ENCODE peak calls at places on chromosomes 4 and X, in four cellular contexts. X is K562, S is GM12878, P is HepG2. J is an unnamed sample.

GRCh38 chrX:115311666-115312065 is 22.2 kb downstream of the LUZP4 start:
- DNase-seq in X (no peak), S (no peak), P (no peak), J (no peak)

GRCh38 chrX:149849787-149850186 is 31.2 kb upstream of the MAGEA8 start:
- DNase-seq in X (no peak), S (no peak), P (no peak), J (no peak)

GRCh38 chr4:111748157-111748556 is 397.1 kb upstream of the FAM241A start:
- DNase-seq in X (no peak), S (no peak), P (no peak), J (no peak)

GRCh38 chr4:22498866-22499265 is 17.0 kb downstream of the ADGRA3 start:
- DNase-seq in X (no peak), S (no peak), P (no peak), J (no peak)

GRCh38 chr4:23680616-23681518 is 209.0 kb downstream of the PPARGC1A start:
- DNase-seq in X (no peak), S (no peak), P (no peak), J (no peak)

GRCh38 chrX:96002401-96002800 is 682.2 kb upstream of the DIAPH2 start:
- DNase-seq in X (no peak), S (no peak), P (no peak), J (no peak)

GRCh38 chr4:121164291-121164690 is at the start of gene TNIP3:
- DNase-seq in X (no peak), S (no peak), P (no peak), J (no peak)

GRCh38 chr4:92646826-92647225 is 343.1 kb downstream of the GRID2 start:
- DNase-seq in X (no peak), S (no peak), P (no peak), J (no peak)

DNA sequence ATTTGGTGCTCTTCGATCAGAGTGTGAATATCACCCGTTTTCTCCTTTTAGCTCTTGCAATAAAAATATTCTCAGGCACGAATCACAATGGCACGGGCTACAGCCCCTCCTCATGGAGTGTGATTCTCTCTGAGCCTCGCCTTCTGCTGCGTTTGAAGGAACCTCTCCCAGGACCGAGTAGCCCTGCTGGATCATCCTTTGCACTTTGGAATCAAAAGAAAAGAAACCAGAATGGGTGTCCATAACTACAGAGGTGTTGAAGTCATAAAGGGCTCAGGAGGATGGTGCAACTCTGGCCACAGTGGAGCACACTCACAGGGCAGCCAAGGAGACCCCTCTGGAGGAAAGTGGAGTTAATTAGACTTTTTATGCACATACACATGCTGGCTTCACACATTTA is 19.2 kb downstream of the MAML3 start:
- DNase-seq in X (no peak), S (no peak), P (no peak), J (no peak)
- TF ChIP-seq FOXK2 in X (no peak), S (no peak), P (no peak), J (no peak)

GRCh38 chrX:1754077-1754476 is 139.2 kb downstream of the ASMT start:
- DNase-seq in X (no peak), S (no peak), P (no peak), J (no peak)

GRCh38 chrX:1750267-1750666 is 135.4 kb downstream of the ASMT start:
- DNase-seq in X (no peak), S (no peak), P (no peak), J (no peak)

GRCh38 chrX:1748408-1748807 is 133.5 kb downstream of the ASMT start:
- DNase-seq in X (no peak), S (no peak), P (no peak), J (no peak)

GRCh38 chrX:1749499-1749898 is 134.6 kb downstream of the ASMT start:
- DNase-seq in X (peak; percentile 10), S (no peak), P (no peak), J (no peak)

DNA sequence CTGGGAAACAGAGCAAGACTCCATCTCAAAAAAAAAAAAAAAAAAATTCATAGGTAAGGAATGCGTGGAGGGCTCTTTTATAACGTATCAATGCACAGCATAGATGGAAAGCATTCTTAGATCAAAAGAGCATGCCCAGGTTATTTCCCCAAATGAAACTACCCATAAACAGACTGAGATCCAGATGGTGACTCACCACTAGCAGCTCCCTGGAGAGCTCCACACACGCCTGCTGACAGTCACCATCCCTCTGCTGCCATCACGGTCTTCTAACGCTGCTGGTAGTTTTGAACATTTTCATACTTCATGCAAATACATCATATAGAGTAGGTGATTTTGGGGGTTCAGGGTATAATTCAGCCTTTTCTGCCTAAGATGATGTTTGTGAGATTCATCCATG is 136.9 kb downstream of the ASMT start:
- DNase-seq in X (no peak), S (no peak), P (no peak), J (no peak)
- TF ChIP-seq TARDBP in X (no peak), S (no peak), P (no peak), J (no peak)

GRCh38 chrX:76987381-76987780 is 459.8 kb upstream of the FGF16 start:
- DNase-seq in X (no peak), S (no peak), P (no peak), J (no peak)
- TF ChIP-seq FOXM1 in X (no peak), S (no peak), P (no peak), J (no peak)

GRCh38 chr4:113695328-113696169 is 66.0 kb downstream of the CAMK2D start:
- DNase-seq in X (no peak), S (no peak), P (peak; percentile 28), J (no peak)
- TF ChIP-seq FOXK2 in X (no peak), S (no peak), P (no peak), J (no peak)

DNA sequence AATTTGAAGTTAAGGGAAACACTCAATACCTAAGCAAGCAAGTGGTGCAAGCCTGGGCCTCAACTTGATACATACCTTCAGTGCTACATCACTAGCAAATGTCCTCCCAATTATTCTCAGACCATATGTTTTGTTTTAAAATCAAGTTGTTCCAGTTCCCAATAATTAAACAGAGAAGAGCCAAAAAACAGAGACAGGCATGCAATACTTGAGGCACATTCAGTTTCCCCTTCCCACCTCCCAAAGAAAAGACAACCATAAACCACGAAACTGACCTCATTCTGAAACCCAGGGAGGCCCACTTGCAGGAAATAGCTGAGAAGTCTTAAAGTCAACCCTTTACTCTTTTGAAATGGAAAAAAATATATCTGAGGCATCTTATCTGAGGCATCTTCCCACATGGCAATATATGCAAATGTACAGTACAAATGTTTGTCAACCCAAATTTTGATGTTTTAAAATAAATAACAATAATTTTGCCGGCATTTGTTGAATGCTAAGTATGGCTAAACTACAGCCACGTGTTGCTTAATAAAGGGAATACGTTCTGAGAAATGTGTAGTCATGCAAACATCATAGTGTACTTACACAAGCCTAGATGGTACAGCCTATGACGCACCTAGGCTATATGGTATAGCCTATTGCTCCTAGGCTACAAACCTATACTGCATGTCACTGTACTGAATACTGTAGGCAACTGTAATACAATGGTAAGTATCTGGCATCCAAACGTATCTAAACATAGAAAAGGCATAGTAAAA is 147.5 kb downstream of the TSPAN5 start:
- DNase-seq in X (no peak), S (no peak), P (no peak), J (no peak)
- TF ChIP-seq TARDBP in X (no peak), S (no peak), P (no peak), J (no peak)

GRCh38 chr4:89249313-89249712 is 58.3 kb downstream of the GPRIN3 start:
- DNase-seq in X (no peak), S (no peak), P (no peak), J (no peak)
- TF ChIP-seq FOXM1 in X (no peak), S (no peak), P (no peak), J (no peak)

GRCh38 chrX:145524931-145525330 is 277.6 kb downstream of the SPANXN1 start:
- DNase-seq in X (no peak), S (no peak), P (no peak), J (no peak)
- TF ChIP-seq FOXK2 in X (no peak), S (no peak), P (no peak), J (no peak)

DNA sequence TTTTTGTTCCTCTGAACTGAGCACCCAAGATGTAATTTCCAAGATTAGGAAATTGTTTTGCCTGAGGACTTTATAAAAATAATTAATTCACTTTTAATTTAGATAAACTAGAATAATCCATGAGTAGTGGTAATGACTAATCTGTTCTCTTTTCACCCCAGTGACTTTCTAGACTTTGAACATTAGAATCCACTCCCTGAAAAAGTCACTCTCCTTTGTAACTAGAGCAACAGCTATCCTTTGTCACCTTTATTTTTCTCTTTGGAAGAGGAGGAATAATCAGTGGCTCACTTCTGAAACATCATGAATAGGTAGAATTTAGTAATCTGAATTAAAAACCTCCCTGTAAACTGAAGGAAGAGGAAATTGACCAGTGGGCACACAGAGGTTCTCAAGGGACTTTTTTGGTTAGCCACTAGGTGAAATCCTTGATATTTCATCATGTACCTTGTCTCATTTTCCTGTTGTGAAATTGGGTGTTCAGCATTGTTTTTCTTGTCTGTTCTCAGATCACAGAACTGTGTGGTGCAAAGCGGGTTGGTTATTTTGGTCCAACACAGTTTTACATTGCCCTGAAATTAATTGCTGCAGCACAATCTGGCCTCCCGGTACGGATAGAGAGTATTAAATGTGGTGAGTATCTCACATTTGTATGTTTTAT is 59.4 kb downstream of the REPS2 start:
- DNase-seq in X (no peak), S (no peak), P (no peak), J (no peak)
- TF ChIP-seq TARDBP in X (no peak), S (no peak), P (no peak), J (no peak)

GRCh38 chr4:15232725-15233597 is 194.9 kb upstream of the C1QTNF7 start:
- DNase-seq in X (no peak), S (no peak), P (peak; percentile 33), J (no peak)
- TF ChIP-seq FOXM1 in X (no peak), S (no peak), P (no peak), J (no peak)

DNA sequence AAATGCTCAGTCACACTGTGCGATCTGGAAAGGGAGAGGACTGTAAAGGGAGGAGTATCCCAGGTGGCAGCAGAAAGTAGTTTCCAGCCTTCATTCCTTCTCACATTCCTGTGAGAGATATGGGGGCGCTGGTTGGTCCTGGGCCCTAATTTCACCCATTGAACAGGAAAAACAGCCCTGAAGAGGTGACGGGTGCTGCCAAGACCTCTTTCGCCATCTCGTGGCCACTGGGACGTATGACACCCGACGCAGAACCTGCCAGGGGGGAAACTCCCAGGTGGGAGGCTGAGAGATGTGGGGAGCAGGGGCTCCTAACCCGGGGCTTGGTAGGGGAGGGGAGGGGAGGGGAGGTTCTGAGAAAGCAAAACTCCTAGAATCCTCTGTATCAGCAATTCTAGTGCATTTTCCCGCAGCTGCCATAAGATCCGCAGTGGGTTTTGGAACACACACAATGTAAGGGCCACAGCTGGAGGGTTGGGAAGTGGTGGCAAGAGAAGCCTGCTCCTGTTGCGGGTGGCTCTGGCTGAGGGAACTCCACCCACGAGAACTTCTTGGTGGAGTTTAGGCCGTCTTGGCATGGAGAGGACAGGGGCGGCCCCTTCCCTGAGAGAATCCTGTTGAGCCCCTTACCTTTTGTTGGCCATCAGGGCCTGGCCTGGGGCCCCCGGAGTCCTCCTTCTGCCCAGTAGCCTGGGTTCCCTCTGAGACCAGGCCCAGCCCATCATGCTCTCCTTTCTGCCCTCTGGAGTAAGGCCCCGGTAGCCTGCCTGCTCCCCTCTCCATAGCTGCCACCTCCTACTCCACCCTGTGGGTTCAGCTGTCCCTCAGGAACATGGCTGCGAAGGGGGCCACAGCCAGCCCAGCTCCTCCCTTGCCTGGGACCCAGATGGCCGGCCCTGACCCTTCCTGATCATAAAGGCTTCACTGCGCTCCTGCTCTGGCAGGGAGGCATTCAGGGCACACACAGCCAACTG is 134.1 kb downstream of the OR13H1 start:
- DNase-seq in X (peak; percentile 71), S (no peak), P (peak; percentile 18), J (peak; percentile 83)
- TF ChIP-seq FOXK2 in X (no peak), S (no peak), P (no peak), J (no peak)